ENCODE peak calls at places on chromosome 4, in five cellular contexts. K is iPS DF 6.9; S is K562; Y is upper lobe of right lung; O is CD4-positive, alpha-beta memory T cell. E is an unnamed sample.

GRCh38 chr4:692771-693554 is 4.0 kb upstream of the SLC49A3 start:
- DNase-seq in K (no peak), O (no peak), S (no peak), Y (no peak), E (no peak)

GRCh38 chr4:51850294-51850693 is 7.3 kb downstream of the DCUN1D4 start:
- DNase-seq in O (no peak), K (no peak), S (no peak), Y (no peak), E (no peak)

GRCh38 chr4:106695846-106696245 is 327.3 kb upstream of the GIMD1 start:
- DNase-seq in S (no peak), Y (no peak), K (no peak), O (no peak), E (no peak)

GRCh38 chr4:76589872-76590846 is 155.1 kb downstream of the SHROOM3 start:
- DNase-seq in O (no peak), Y (peak; percentile 83), K (peak; percentile 78), S (no peak), E (peak; percentile 70)

GRCh38 chr4:125522992-125523391 is 208.2 kb downstream of the FAT4 start:
- DNase-seq in Y (no peak), O (no peak), S (no peak), K (no peak), E (peak; percentile 32)

GRCh38 chr4:137076908-137077307 is 455.4 kb downstream of the PCDH18 start:
- DNase-seq in S (no peak), Y (no peak), O (no peak), K (no peak), E (no peak)

GRCh38 chr4:137524642-137525384 is 7.5 kb downstream of the PCDH18 start:
- DNase-seq in S (no peak), K (no peak), Y (no peak), O (no peak), E (no peak)

GRCh38 chr4:85498068-85498733 is 23.3 kb downstream of the ARHGAP24 start:
- DNase-seq in S (no peak), Y (peak; percentile 72), O (no peak), K (no peak), E (peak; percentile 70)

GRCh38 chr4:37836256-37836655 is 9.8 kb downstream of the PGM2 start:
- DNase-seq in Y (no peak), K (no peak), O (no peak), S (no peak), E (no peak)

GRCh38 chr4:6887591-6888371 is 21.8 kb upstream of the TBC1D14 start:
- DNase-seq in S (peak; percentile 55), K (no peak), O (no peak), Y (peak; percentile 64), E (peak; percentile 71)

GRCh38 chr4:25160714-25161598 is 707 bp upstream of the SEPSECS start:
- DNase-seq in S (peak; percentile 36), K (no peak), O (no peak), Y (no peak), E (no peak)

GRCh38 chr4:122739174-122739573 is 6.7 kb downstream of the BBS12 start:
- DNase-seq in Y (no peak), S (no peak), O (no peak), K (no peak), E (no peak)

GRCh38 chr4:30920043-30920442 is 199.9 kb downstream of the PCDH7 start:
- DNase-seq in S (no peak), Y (no peak), K (peak; percentile 25), O (no peak), E (no peak)

GRCh38 chr4:114807759-114808404 is 209.3 kb downstream of the UGT8 start:
- DNase-seq in K (peak; percentile 57), Y (no peak), S (peak; percentile 62), O (peak; percentile 29), E (no peak)

DNA sequence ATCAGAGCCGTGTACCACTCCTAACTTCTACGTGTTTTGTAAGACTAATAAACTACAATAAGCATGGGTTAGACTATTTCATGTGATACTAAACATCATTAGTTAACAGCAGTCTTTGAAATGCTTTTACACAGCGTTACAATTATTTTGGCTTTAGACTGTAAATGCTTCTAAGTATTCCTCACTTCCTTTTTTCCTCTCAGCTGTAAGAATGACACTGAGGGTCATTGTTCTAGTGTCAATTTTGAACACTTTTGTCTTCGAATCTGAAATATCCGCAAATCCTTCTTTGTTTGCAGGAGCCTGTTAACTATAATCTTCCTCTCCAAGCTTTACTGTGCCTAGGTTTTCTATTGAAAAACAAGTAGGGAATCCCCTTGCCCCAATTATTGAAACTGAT is 1.5 kb downstream of the ABCE1 start:
- DNase-seq in Y (no peak), O (no peak), S (no peak), K (no peak), E (no peak)
- H3K4me3 ChIP-seq in Y (peak overlapping the region; percentile 94), O (peak overlapping the region; percentile 96), S (peak overlapping the region; percentile 90), K (no peak overlapping the region), E (peak overlapping the region; percentile 96)

DNA sequence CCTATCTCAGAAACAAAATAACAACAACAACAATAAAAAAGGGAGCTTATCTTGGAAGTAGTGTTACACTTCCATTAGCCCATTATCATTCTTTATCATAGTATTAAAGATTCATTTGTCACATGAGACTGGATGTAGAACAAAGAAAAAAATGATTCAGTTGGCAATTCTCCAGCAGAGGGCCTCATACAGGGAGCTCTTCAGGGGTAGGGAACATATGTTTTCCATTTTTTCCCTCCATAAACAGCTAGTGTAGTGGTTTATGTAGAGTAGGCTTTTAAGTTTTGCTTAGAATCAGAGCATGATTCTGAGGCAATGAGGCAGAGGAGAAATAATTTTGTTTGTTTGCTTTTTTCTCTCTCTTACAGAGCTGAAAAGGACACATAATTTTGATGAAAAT is 5.8 kb downstream of the CPE start:
- DNase-seq in O (no peak), S (no peak), Y (no peak), K (no peak), E (no peak)
- H3K27ac ChIP-seq in O (no peak overlapping the region), S (no peak overlapping the region), Y (no peak overlapping the region), K (no peak overlapping the region), E (no peak overlapping the region)

DNA sequence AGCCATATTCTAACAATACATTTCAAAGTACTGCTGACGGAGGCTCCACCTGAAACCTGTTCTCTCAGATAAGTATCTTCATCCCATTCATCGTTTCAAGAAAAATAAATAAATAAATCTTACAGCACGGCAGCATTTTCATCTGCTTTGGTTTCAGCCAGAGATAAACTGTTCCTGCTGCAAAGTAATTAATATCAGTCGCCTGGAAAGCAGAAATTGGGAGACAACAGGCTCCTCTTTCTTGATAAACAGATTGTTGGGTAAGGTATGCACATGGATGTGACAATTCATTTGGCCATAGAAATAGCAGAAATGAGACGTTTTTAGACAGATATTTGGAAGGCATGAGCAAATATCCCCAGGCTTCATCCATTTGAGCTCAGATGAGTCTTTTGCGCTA is 110.4 kb downstream of the PPARGC1A start:
- DNase-seq in K (no peak), Y (no peak), O (no peak), S (no peak), E (no peak)
- H3K4me3 ChIP-seq in K (no peak overlapping the region), Y (no peak overlapping the region), O (no peak overlapping the region), S (no peak overlapping the region), E (no peak overlapping the region)

GRCh38 chr4:112312610-112313239 is 15.6 kb downstream of the ALPK1 start:
- DNase-seq in K (no peak), Y (no peak), O (no peak), S (no peak), E (no peak)

GRCh38 chr4:112311516-112311915 is 14.3 kb downstream of the ALPK1 start:
- DNase-seq in K (no peak), S (peak; percentile 11), O (no peak), Y (no peak), E (no peak)

GRCh38 chr4:112318239-112319142 is 21.3 kb downstream of the ALPK1 start:
- DNase-seq in K (no peak), O (no peak), Y (no peak), S (no peak), E (no peak)

GRCh38 chr4:112316333-112316732 is 19.2 kb downstream of the ALPK1 start:
- DNase-seq in Y (no peak), O (no peak), K (no peak), S (no peak), E (no peak)

GRCh38 chr4:112315446-112315845 is 18.3 kb downstream of the ALPK1 start:
- DNase-seq in K (no peak), O (no peak), S (no peak), Y (no peak), E (no peak)
- H3K27ac ChIP-seq in K (no peak overlapping the region), O (no peak overlapping the region), S (no peak overlapping the region), Y (no peak overlapping the region), E (no peak overlapping the region)

DNA sequence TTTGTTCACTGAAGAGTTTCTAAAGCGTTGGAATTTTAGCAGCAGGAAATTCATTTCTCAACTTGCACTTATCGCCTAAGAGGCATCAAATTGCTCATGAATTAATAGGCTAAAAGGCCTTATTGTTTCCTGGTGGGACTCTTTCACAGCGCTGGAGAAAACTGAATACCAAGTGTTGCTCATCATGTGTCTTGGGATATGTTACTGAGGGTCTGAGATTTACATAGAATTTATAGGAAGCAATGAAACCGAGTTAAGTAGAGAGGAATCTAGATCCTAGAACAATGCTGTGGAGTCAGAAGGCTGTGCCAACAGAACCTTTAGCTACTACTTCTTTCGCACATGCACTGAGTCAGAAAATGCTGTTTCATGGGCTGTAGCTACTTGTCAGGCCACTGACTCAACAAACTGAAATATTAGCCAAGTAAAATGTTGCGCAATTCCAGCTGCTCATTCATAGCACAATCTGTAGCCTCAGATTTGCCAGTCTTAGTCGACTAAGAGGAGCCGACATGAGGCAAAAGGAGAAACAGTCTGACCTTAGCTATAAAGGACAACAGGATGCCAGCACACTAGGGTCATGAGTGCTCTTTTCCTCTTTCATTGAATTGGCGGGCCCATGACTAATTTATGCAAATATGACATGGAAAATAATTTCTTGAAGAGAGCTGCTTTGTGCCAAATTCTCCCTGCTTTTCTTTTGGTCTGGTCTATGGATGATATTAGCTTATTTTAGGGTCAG is 35.9 kb upstream of the CXCL8 start:
- DNase-seq in K (no peak), Y (no peak), S (peak; percentile 28), O (no peak), E (peak; percentile 56)
- H3K4me3 ChIP-seq in K (no peak overlapping the region), Y (no peak overlapping the region), S (no peak overlapping the region), O (no peak overlapping the region), E (no peak overlapping the region)

GRCh38 chr4:7964890-7965662 is 25.4 kb upstream of the AFAP1 start:
- DNase-seq in K (no peak), S (no peak), O (peak; percentile 50), Y (no peak), E (peak; percentile 75)

GRCh38 chr4:7966281-7967062 is 26.8 kb upstream of the AFAP1 start:
- DNase-seq in O (no peak), K (no peak), Y (no peak), S (no peak), E (no peak)

GRCh38 chr4:7962609-7963508 is 23.2 kb upstream of the AFAP1 start:
- DNase-seq in K (no peak), O (no peak), Y (no peak), S (no peak), E (no peak)

GRCh38 chr4:7963691-7964090 is 24.0 kb upstream of the AFAP1 start:
- DNase-seq in Y (no peak), S (no peak), O (no peak), K (no peak), E (peak; percentile 33)

DNA sequence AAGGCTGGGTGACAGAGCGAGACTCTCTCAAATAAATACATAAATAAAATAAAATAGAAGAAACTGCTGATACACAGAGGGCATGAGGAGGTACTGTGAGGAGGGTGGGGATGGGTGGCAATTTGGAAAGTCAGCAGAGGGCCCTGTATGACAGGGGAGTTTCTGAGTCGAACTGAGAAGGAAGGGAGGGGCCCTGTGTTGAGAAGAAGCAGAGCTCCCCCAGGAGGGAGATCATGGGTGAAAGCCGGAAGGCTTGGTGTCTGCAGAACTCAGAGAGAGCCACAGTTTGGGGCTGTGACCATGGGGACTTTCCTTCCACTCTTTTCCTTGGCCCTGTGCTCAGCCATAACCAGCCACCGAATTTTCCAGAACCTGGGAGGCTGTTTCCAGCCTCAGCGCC is 24.8 kb upstream of the AFAP1 start:
- DNase-seq in S (no peak), O (peak; percentile 39), Y (no peak), K (no peak), E (no peak)
- H3K27ac ChIP-seq in S (no peak overlapping the region), O (peak overlapping the region; percentile 66), Y (peak overlapping the region; percentile 71), K (no peak overlapping the region), E (no peak overlapping the region)